ENCODE peak calls at places on chromosomes 5 and 9, in four cellular contexts. G, Q, R and Y are unnamed samples.

GRCh38 chr5:136210259-136210658 is 17.3 kb upstream of the SMIM32 start:
- DNase-seq in Q (peak; percentile 8), G (no peak), R (no peak), Y (no peak)

GRCh38 chr5:158451203-158451982 is 592.4 kb upstream of the CLINT1 start:
- DNase-seq in R (peak; percentile 20), Q (peak; percentile 62), G (no peak), Y (no peak)

GRCh38 chr5:143557992-143558506 is 154.6 kb upstream of the NR3C1 start:
- DNase-seq in Q (no peak), G (no peak), R (no peak), Y (no peak)

GRCh38 chr5:373710-374602 is 52.4 kb downstream of the AHRR start:
- DNase-seq in Q (peak; percentile 78), G (peak; percentile 36), R (no peak), Y (peak; percentile 37)

GRCh38 chr9:93186151-93186715 is 2.3 kb downstream of the WNK2 start:
- DNase-seq in G (no peak), R (no peak), Q (no peak), Y (no peak)

GRCh38 chr5:1185038-1185651 is 16.2 kb upstream of the SLC6A19 start:
- DNase-seq in Q (no peak), R (no peak), G (no peak), Y (no peak)

GRCh38 chr5:168425997-168426863 is 60.0 kb upstream of the RARS1 start:
- DNase-seq in G (no peak), Q (no peak), R (no peak), Y (no peak)

GRCh38 chr9:122832194-122832593 is 3.8 kb upstream of the PDCL start:
- DNase-seq in R (no peak), Q (no peak), G (no peak), Y (no peak)

GRCh38 chr5:1550287-1551076 is 26.7 kb upstream of the LPCAT1 start:
- DNase-seq in R (no peak), G (no peak), Q (no peak), Y (no peak)

GRCh38 chr9:131461166-131461565 is 41.6 kb upstream of the POMT1 start:
- DNase-seq in G (no peak), Q (no peak), R (no peak), Y (no peak)

GRCh38 chr5:135007749-135008363 is 26.2 kb downstream of the PITX1 start:
- DNase-seq in R (no peak), Q (no peak), G (no peak), Y (no peak)

GRCh38 chr9:70563437-70564204 is 149.2 kb upstream of the KLF9 start:
- DNase-seq in Q (peak; percentile 92), R (no peak), G (no peak), Y (no peak)

GRCh38 chr5:159735036-159735435 is 181.2 kb upstream of the ADRA1B start:
- DNase-seq in R (no peak), Q (peak; percentile 48), G (no peak), Y (no peak)

GRCh38 chr5:139895647-139896046 is 100.0 kb downstream of the PSD2 start:
- DNase-seq in G (no peak), R (no peak), Q (no peak), Y (no peak)

GRCh38 chr5:522899-523657 is 1.2 kb downstream of the SLC9A3 start:
- DNase-seq in Q (no peak), G (peak; percentile 79), R (no peak), Y (no peak)

GRCh38 chr9:127393680-127394079 is 3.3 kb upstream of the SLC2A8 start:
- DNase-seq in G (no peak), Q (peak; percentile 37), R (no peak), Y (peak; percentile 16)

GRCh38 chr5:180099733-180100611 is 28.4 kb upstream of the RNF130 start:
- DNase-seq in Q (no peak), R (no peak), G (no peak), Y (no peak)

GRCh38 chr5:109223521-109223920 is 186.3 kb downstream of the PJA2 start:
- DNase-seq in R (no peak), G (no peak), Q (no peak), Y (no peak)

GRCh38 chr5:135491552-135492318 is 39.6 kb upstream of the TIFAB start:
- DNase-seq in G (peak; percentile 87), R (no peak), Q (peak; percentile 29), Y (peak; percentile 80)

GRCh38 chr5:146510528-146510927 is 5.5 kb downstream of the GPR151 start:
- DNase-seq in R (no peak), Q (no peak), G (no peak), Y (peak; percentile 46)

GRCh38 chr5:32572778-32573480 is 12.4 kb upstream of the SUB1 start:
- DNase-seq in G (no peak), R (no peak), Q (no peak), Y (no peak)

GRCh38 chr5:172773481-172774469 is 2.8 kb upstream of the DUSP1 start:
- DNase-seq in R (no peak), Q (peak; percentile 65), G (no peak), Y (no peak)

GRCh38 chr9:132948482-132949050 is 4.2 kb upstream of the TSC1 start:
- DNase-seq in G (no peak), R (no peak), Q (no peak), Y (no peak)

GRCh38 chr9:123109540-123110279 is 76.2 kb downstream of the GPR21 start:
- DNase-seq in R (no peak), Q (no peak), G (no peak), Y (no peak)

GRCh38 chr5:55218966-55219365 is 8.1 kb downstream of the MCIDAS start:
- DNase-seq in Q (no peak), R (no peak), G (peak; percentile 93), Y (peak; percentile 79)

GRCh38 chr5:168117469-168117868 is 174.0 kb upstream of the WWC1 start:
- DNase-seq in Q (no peak), G (no peak), R (no peak), Y (no peak)

GRCh38 chr5:98713027-98713426 is 60.4 kb upstream of the RGMB start:
- DNase-seq in Q (no peak), G (no peak), R (no peak), Y (no peak)

GRCh38 chr9:79014929-79015699 is 556.7 kb upstream of the TLE4 start:
- DNase-seq in R (no peak), Q (peak; percentile 69), G (no peak), Y (peak; percentile 64)

GRCh38 chr9:1100945-1101344 is 50.8 kb downstream of the DMRT2 start:
- DNase-seq in R (no peak), Q (peak; percentile 22), G (no peak), Y (peak; percentile 65)